ENCODE peak calls at places on chromosomes 1 and 21, in seven cellular contexts. D, V, M, S, F, X and G are unnamed samples.

GRCh38 chr1:66207484-66207883 is 326.5 kb upstream of the SGIP1 start:
- DNase-seq in V (no peak), M (peak; percentile 10), F (no peak), S (no peak), X (peak; percentile 8), D (no peak), G (no peak)

GRCh38 chr1:239829535-239829934 is 262.1 kb upstream of the FMN2 start:
- DNase-seq in D (no peak), V (no peak), X (no peak), F (no peak), M (no peak), S (no peak), G (no peak)

GRCh38 chr1:18110968-18111367 is 3.4 kb downstream of the IGSF21 start:
- DNase-seq in M (no peak), F (no peak), V (no peak), D (no peak), S (peak; percentile 62), X (no peak), G (no peak)

GRCh38 chr1:27592600-27593340 is 11.2 kb downstream of the AHDC1 start:
- DNase-seq in X (no peak), V (no peak), S (no peak), F (no peak), M (no peak), D (no peak), G (no peak)

GRCh38 chr1:173409613-173410012 is 67.5 kb upstream of the PRDX6 start:
- DNase-seq in F (no peak), S (no peak), D (peak; percentile 81), M (peak; percentile 37), V (no peak), X (peak; percentile 51), G (peak; percentile 97)

GRCh38 chr1:15409400-15410222 is at the start of gene EFHD2:
- DNase-seq in F (no peak), M (peak; percentile 86), D (peak; percentile 94), X (peak; percentile 87), V (peak; percentile 78), S (peak; percentile 94), G (peak; percentile 87)

GRCh38 chr1:55679971-55680370 is 464.8 kb upstream of the USP24 start:
- DNase-seq in M (no peak), V (no peak), F (no peak), S (no peak), D (no peak), X (no peak), G (no peak)

GRCh38 chr1:202802998-202803932 is 5.0 kb downstream of the KDM5B start:
- DNase-seq in V (no peak), F (no peak), S (peak; percentile 53), D (no peak), M (no peak), X (no peak), G (no peak)

GRCh38 chr1:11354893-11355593 is 82.0 kb downstream of the UBIAD1 start:
- DNase-seq in X (no peak), F (no peak), D (no peak), S (no peak), V (no peak), M (no peak), G (no peak)

GRCh38 chr1:53583021-53583902 is 124.1 kb downstream of the DMRTB1 start:
- DNase-seq in F (no peak), M (no peak), V (no peak), D (peak; percentile 32), S (no peak), X (no peak), G (peak; percentile 83)

GRCh38 chr1:26410706-26411623 is at the start of gene LIN28A:
- DNase-seq in V (no peak), S (no peak), X (no peak), M (no peak), F (no peak), D (peak; percentile 42), G (peak; percentile 55)

GRCh38 chr21:42614391-42614790 is 39.0 kb upstream of the PDE9A start:
- DNase-seq in S (no peak), M (no peak), V (no peak), D (peak; percentile 51), F (no peak), X (no peak), G (no peak)

GRCh38 chr1:89949991-89950624 is 44.8 kb upstream of the ZNF326 start:
- DNase-seq in M (no peak), D (no peak), F (no peak), V (no peak), S (no peak), X (no peak), G (no peak)

GRCh38 chr1:240946926-240947325 is 335.0 kb upstream of the GREM2 start:
- DNase-seq in X (no peak), D (peak; percentile 49), M (no peak), F (no peak), S (peak; percentile 16), V (peak; percentile 14), G (peak; percentile 30)

GRCh38 chr1:52925571-52926005 is 1.5 kb upstream of the SCP2 start:
- DNase-seq in F (no peak), S (no peak), V (no peak), X (no peak), M (no peak), D (no peak), G (peak; percentile 15)

GRCh38 chr21:39384674-39385298 is 35.9 kb upstream of the HMGN1 start:
- DNase-seq in S (no peak), F (no peak), X (no peak), D (no peak), V (no peak), M (no peak), G (no peak)

GRCh38 chr1:92790867-92791266 is 6.0 kb upstream of the EVI5 start:
- DNase-seq in F (no peak), S (no peak), X (no peak), M (no peak), D (no peak), V (no peak), G (no peak)

GRCh38 chr1:64515427-64515826 is 45.5 kb downstream of the CACHD1 start:
- DNase-seq in D (peak; percentile 63), S (no peak), M (peak; percentile 49), X (peak; percentile 29), V (peak; percentile 34), F (no peak), G (peak; percentile 90)

GRCh38 chr1:239814306-239814881 is 277.3 kb upstream of the FMN2 start:
- DNase-seq in S (no peak), X (no peak), D (no peak), V (no peak), M (no peak), F (no peak), G (no peak)

GRCh38 chr1:208242186-208242585 is 2.0 kb downstream of the PLXNA2 start:
- DNase-seq in S (no peak), X (no peak), F (no peak), V (no peak), M (no peak), D (no peak), G (no peak)

GRCh38 chr1:40819101-40819500 is 35.5 kb downstream of the KCNQ4 start:
- DNase-seq in D (no peak), V (no peak), M (no peak), S (no peak), F (no peak), X (no peak), G (no peak)
- H3K4me3 ChIP-seq in D (peak overlapping the region; percentile 41), V (no peak overlapping the region), M (no peak overlapping the region), S (no peak overlapping the region), F (no peak overlapping the region), X (no peak overlapping the region), G (no peak overlapping the region)

GRCh38 chr1:168507828-168508227 is 36.0 kb downstream of the XCL2 start:
- DNase-seq in F (no peak), S (no peak), X (no peak), V (no peak), D (no peak), M (no peak), G (no peak)
- H3K4me1 ChIP-seq in F (peaks cover 16% of the 10 kb centered on the region), S (no peaks in the 10 kb centered on the region), X (no peaks in the 10 kb centered on the region), V (no peaks in the 10 kb centered on the region), D (no peaks in the 10 kb centered on the region), M (peaks cover 3% of the 10 kb centered on the region), G (peaks cover 43% of the 10 kb centered on the region)

DNA sequence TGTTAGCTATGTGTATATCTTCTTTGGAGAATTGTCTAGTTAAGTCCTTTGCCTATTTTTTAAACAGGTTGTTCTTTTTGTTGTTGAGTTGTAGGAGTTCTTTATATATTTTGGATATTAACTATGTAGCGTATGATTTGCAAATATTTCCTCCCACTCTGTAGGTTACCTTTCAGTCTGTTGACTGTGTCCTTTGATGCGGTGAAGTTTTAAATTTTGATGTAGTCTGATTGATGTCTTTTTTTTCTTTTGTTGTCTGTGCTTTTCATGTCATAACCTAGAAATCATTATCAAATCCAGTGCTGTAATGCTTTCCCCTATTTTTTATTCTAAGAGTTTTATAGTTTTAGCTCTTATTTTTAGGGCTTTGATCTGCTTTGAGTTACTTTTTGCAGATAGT is 8.7 kb upstream of the KISS1 start:
- DNase-seq in V (no peak), X (no peak), M (no peak), S (no peak), D (no peak), F (no peak), G (no peak)
- TF ChIP-seq CTCF in V (no peak), X (no peak), M (no peak), S (no peak), D (no peak), F (no peak), G (no peak)

GRCh38 chr1:159171254-159171687 is at the start of gene CADM3:
- DNase-seq in V (no peak), X (no peak), D (no peak), S (no peak), F (no peak), M (no peak), G (peak; percentile 83)
- H3K4me3 ChIP-seq in V (no peak within 1 kb of the TSS), X (peak within 1 kb of the TSS; percentile 11), D (peak within 1 kb of the TSS; percentile 24), S (no peak within 1 kb of the TSS), F (no peak within 1 kb of the TSS), M (peak within 1 kb of the TSS; percentile 19), G (peak within 1 kb of the TSS; percentile 74)

DNA sequence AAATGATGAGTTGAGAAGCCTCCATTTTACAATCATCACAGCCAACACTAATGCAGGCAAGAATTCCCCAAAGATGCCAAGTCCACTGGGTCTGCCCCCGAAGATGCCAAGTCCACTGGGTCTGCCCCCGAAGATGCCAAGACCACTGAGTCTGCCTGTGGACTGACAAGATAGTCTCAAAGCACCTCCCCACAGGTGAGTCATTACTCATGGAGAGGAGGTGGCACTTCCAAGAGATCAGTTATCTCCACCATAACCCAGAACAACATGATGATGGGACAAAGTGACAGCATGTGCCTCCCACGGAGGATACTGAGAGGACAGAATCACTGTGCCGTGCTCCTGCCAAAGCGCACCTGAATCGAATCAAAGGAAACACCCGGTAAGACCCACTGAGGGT is 4.8 kb downstream of the PTTG1IP start:
- DNase-seq in V (no peak), X (no peak), M (no peak), F (no peak), D (peak; percentile 54), S (no peak), G (no peak)
- H3K4me1 ChIP-seq in V (peaks cover 27% of the 10 kb centered on the region), X (peaks cover 55% of the 10 kb centered on the region), M (peaks cover 61% of the 10 kb centered on the region), F (peaks cover 31% of the 10 kb centered on the region), D (peaks cover 57% of the 10 kb centered on the region), S (peaks cover 38% of the 10 kb centered on the region), G (peaks cover 23% of the 10 kb centered on the region)